ENCODE peak calls at places on chromosome 2, in five cellular contexts. D is NCI-H187, F is T-helper 2 cell, K is upper lobe of right lung, Z is posterior cingulate gyrus. P is an unnamed sample.

GRCh38 chr2:164913640-164914346 is 41.5 kb downstream of the SLC38A11 start:
- DNase-seq in D (no peak), F (no peak), K (no peak), Z (no peak), P (peak)

GRCh38 chr2:19312949-19313348 is 45.5 kb downstream of the OSR1 start:
- DNase-seq in D (no peak), F (no peak), K (no peak), Z (no peak), P (peak)

GRCh38 chr2:74205113-74205512 is 6.7 kb downstream of the MTHFD2 start:
- DNase-seq in D (no peak), F (no peak), K (no peak), Z (no peak), P (no peak)

GRCh38 chr2:205712508-205712907 is 30.2 kb downstream of the NRP2 start:
- DNase-seq in D (no peak), F (no peak), K (no peak), Z (no peak), P (peak)

GRCh38 chr2:10407841-10408648 is 40.1 kb downstream of the ODC1 start:
- DNase-seq in D (no peak), F (no peak), K (peak), Z (no peak), P (peak)

GRCh38 chr2:148794558-148794957 is 80.5 kb upstream of the KIF5C start:
- DNase-seq in D (no peak), F (no peak), K (no peak), Z (no peak), P (no peak)

GRCh38 chr2:229675569-229675968 is 38.8 kb downstream of the DNER start:
- DNase-seq in D (no peak), F (no peak), K (no peak), Z (no peak), P (peak)

GRCh38 chr2:95174031-95174430 is 8.4 kb downstream of the ZNF2 start:
- DNase-seq in D (no peak), F (no peak), K (no peak), Z (no peak), P (no peak)

GRCh38 chr2:225806105-225806504 is 406.6 kb downstream of the NYAP2 start:
- DNase-seq in D (no peak), F (no peak), K (no peak), Z (no peak), P (no peak)

GRCh38 chr2:18110222-18110621 is 231.8 kb downstream of the KCNS3 start:
- DNase-seq in D (no peak), F (no peak), K (no peak), Z (no peak), P (no peak)

P was measured in A172.